ENCODE peak calls at places on chromosomes 16 and 17, in five cellular contexts. X is GM12878, Q is A549, M is HepG2, R is endothelial cell of umbilical vein. N is an unnamed sample.

GRCh38 chr17:39167492-39167891 is 1.5 kb upstream of the ARL5C start:
- DNase-seq in X (no peak), Q (no peak), M (no peak), R (no peak), N (peak)

GRCh38 chr16:27408012-27408601 is 6.1 kb downstream of the IL21R start:
- DNase-seq in X (peak), Q (no peak), M (peak), R (peak), N (peak)

GRCh38 chr17:66976781-66977201 is 12.3 kb downstream of the CACNG4 start:
- DNase-seq in X (no peak), Q (no peak), M (no peak), R (no peak), N (no peak)

GRCh38 chr17:64216385-64217248 is 46.4 kb downstream of the TEX2 start:
- DNase-seq in X (peak), Q (no peak), M (peak), R (peak), N (no peak)

GRCh38 chr17:76147211-76148014 is 6.4 kb upstream of the FOXJ1 start:
- DNase-seq in X (no peak), Q (no peak), M (peak), R (peak), N (peak)

GRCh38 chr17:41098476-41098875 is 534 bp upstream of the KRTAP4-8 start:
- DNase-seq in X (no peak), Q (no peak), M (no peak), R (no peak), N (no peak)

GRCh38 chr17:30395398-30396022 is 16.8 kb downstream of the CPD start:
- DNase-seq in X (no peak), Q (no peak), M (peak), R (no peak), N (no peak)

GRCh38 chr17:28997811-28998210 is 8.0 kb downstream of the SEZ6 start:
- DNase-seq in X (no peak), Q (no peak), M (no peak), R (no peak), N (no peak)

GRCh38 chr17:78568494-78569115 is 8.6 kb downstream of the DNAH17 start:
- DNase-seq in X (no peak), Q (peak), M (peak), R (no peak), N (peak)

GRCh38 chr16:11361751-11362742 is 16.8 kb downstream of the RMI2 start:
- DNase-seq in X (peak), Q (no peak), M (no peak), R (no peak), N (peak)

GRCh38 chr17:8125196-8125946 is 1.5 kb upstream of the HES7 start:
- DNase-seq in X (peak), Q (peak), M (peak), R (peak), N (peak)

GRCh38 chr17:28896491-28896883 is 1.0 kb downstream of the FLOT2 start:
- DNase-seq in X (no peak), Q (no peak), M (no peak), R (peak), N (no peak)

GRCh38 chr17:17752822-17753448 is 71.7 kb downstream of the RAI1 start:
- DNase-seq in X (no peak), Q (no peak), M (no peak), R (peak), N (no peak)

GRCh38 chr17:2821868-2822267 is 25.6 kb downstream of the RAP1GAP2 start:
- DNase-seq in X (no peak), Q (no peak), M (no peak), R (no peak), N (no peak)

DNA sequence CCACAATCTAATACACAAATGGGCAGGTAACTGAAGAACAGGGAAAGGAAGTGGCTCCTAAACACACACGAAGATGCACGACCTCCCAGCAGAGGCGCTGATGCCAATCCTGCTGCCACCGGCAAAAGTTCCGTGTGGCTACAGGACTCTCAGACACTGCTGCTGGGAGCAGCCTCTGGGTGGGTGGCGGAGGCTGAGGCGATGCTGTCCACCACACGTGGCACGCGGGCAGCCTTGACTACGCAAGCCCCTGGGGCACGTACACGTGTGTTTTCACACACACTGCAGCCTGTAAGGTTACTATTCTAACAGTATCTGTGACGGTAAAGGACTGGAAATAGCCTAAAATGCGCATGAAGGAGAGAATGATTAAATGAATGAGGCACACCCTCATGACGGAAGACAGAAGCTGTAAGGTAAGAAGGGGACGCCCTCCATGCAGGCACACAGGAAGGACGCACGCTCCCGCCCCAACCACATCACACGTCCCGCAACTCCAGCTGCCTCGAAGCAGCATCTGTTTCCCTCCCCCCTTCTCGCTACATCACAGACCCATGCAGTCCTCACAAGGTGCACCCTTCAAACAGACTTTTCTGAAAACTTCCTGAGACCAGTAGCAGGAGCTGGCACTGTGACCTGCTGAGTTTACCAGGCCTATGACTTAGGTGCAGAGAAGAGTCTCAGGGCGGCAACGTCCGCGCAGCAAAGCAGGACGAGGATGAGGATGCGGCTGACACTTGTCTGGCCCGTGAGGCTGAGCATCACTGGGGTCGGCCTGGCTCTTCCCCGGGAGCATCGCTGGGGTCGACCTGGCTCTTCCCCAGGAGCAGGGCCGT is 28.7 kb upstream of the FASN start:
- DNase-seq in X (no peak), Q (no peak), M (no peak), R (no peak), N (no peak)
- TF ChIP-seq MYC in X (no peak), Q (no peak), M (no peak), R (no peak), N (no peak)

GRCh38 chr16:84247844-84248243 is 8.0 kb upstream of the KCNG4 start:
- DNase-seq in X (no peak), Q (no peak), M (no peak), R (no peak), N (no peak)
- TF ChIP-seq MAX in X (no peak), Q (no peak), M (no peak), R (no peak), N (no peak)

DNA sequence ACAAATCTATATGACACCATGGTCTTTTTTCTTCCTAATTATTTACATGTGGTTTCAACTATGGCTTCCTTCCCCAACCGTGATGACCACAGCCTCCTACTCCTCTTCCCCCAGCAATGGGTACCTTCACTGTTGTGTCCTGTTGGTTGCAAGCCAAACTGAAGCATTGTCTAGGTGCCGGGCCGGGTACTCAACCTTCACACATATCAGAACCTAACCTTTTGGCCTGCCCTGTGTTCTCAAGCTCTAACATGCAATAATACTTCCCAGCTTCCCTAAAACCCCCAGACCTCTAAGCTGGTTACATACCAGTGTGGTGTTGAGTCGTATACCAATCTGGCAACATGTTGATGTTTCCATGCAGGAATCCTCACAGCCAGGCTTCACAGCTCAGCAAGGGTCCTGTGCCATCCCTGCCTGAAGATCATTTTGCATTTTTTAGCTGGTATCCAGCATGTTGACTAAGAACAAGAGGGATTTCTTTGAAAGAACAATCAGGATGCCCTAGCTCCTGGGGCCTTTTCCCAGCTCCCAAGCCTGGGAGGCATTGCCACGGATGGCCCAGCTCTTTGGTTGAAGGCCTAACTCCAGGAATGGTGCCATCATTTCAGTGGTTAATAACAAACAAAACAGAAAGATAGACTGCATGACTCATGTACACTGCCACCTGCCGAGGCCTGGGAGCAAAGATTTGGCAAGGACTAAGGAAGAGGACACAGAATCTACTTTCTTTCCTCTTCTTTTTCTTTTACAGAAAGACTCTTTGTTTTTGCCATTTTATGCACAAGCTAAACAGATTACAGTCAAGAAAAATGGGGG is 373.7 kb upstream of the SALL1 start:
- DNase-seq in X (no peak), Q (peak), M (no peak), R (no peak), N (peak)
- TF ChIP-seq CTCF in X (no peak), Q (peak), M (peak), R (no peak), N (no peak)

GRCh38 chr17:70875729-70876344 is 706.5 kb downstream of the KCNJ2 start:
- DNase-seq in X (no peak), Q (no peak), M (no peak), R (no peak), N (no peak)

GRCh38 chr17:70882504-70882903 is 713.2 kb downstream of the KCNJ2 start:
- DNase-seq in X (no peak), Q (no peak), M (no peak), R (no peak), N (no peak)

GRCh38 chr17:70881093-70881492 is 711.8 kb downstream of the KCNJ2 start:
- DNase-seq in X (no peak), Q (no peak), M (no peak), R (no peak), N (no peak)

DNA sequence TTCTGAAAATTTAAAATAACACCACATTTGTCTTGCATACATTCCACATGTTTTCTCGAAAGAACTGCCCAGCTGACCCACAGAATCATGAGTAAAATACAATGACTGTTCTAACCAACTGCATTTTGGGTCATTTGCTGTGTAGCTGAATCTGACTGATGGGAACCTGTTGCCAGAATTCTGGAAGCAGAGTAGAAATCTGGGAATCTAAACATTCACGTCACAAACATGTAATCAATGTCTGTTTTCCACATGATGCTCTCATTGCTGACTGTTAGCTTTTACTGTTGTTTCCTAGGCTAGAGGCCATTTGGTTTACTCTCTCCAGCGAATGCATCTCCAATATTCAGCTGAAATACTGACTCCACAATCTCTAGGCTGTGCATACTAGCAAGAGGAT is 710.1 kb downstream of the KCNJ2 start:
- DNase-seq in X (no peak), Q (no peak), M (no peak), R (no peak), N (no peak)
- TF ChIP-seq MYC in X (no peak), Q (no peak), M (no peak), R (no peak), N (no peak)

GRCh38 chr16:18800674-18801196 is 614 bp downstream of the ARL6IP1 start:
- DNase-seq in X (no peak), Q (no peak), M (no peak), R (peak), N (peak)

GRCh38 chr16:18796377-18796776 is 5.0 kb downstream of the ARL6IP1 start:
- DNase-seq in X (no peak), Q (no peak), M (no peak), R (peak), N (no peak)

GRCh38 chr16:18801197-18801972 is at the start of gene ARL6IP1:
- DNase-seq in X (peak), Q (peak), M (peak), R (peak), N (peak)

GRCh38 chr16:18799500-18799899 is 1.8 kb downstream of the ARL6IP1 start:
- DNase-seq in X (no peak), Q (no peak), M (no peak), R (no peak), N (no peak)

GRCh38 chr16:18797746-18798145 is 3.6 kb downstream of the ARL6IP1 start:
- DNase-seq in X (no peak), Q (no peak), M (no peak), R (peak), N (no peak)
- TF ChIP-seq MAX in X (no peak), Q (no peak), M (no peak), R (no peak), N (no peak)

DNA sequence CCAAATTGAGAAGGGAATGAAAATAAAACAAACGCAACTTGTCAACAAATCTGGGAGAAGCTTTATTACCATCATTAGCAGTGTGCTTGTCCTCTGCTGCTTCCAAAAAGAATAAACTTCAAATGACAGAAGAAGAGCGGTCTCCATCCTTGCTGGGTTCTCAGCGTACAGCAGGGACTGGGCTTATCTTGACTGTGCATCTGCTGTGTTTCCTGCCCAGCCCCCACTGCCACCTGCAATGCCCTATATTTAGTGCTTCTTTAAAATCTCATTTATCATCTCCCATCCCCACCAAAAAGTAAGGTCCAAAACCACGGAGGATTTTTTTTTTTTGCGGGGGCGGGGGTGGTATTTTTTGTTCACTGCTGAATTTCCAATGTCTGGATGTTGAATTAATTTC is 34.7 kb upstream of the C16orf78 start:
- DNase-seq in X (no peak), Q (no peak), M (no peak), R (no peak), N (no peak)
- TF ChIP-seq CTCF in X (no peak), Q (no peak), M (no peak), R (no peak), N (no peak)